ENCODE peak calls at places on chromosomes 11 and 22, in six cellular contexts. M is neural progenitor cell, D is testis, X is upper lobe of left lung, Z is GM23338, L is body of pancreas. A is an unnamed sample.

GRCh38 chr11:32108576-32108975 is 17.7 kb downstream of the RCN1 start:
- DNase-seq in M (no peak), L (no peak), X (no peak), D (no peak), Z (no peak), A (no peak)

GRCh38 chr22:20805972-20806471 is 32.1 kb downstream of the SERPIND1 start:
- DNase-seq in L (no peak), D (no peak), Z (no peak), X (no peak), M (no peak), A (peak; percentile 13)

GRCh38 chr11:68542617-68543016 is 82.1 kb downstream of the PPP6R3 start:
- DNase-seq in D (no peak), L (no peak), M (no peak), Z (peak; percentile 27), X (no peak), A (peak; percentile 18)

GRCh38 chr11:6320411-6321207 is at the start of gene CAVIN3:
- DNase-seq in Z (peak; percentile 82), X (peak; percentile 92), L (peak; percentile 87), M (peak; percentile 73), D (peak; percentile 82), A (peak; percentile 71)

GRCh38 chr11:46249103-46249942 is 28.1 kb upstream of the CREB3L1 start:
- DNase-seq in D (peak; percentile 4), Z (no peak), X (no peak), M (no peak), L (no peak), A (no peak)

GRCh38 chr11:15493921-15494630 is 379.4 kb downstream of the INSC start:
- DNase-seq in Z (no peak), M (no peak), L (peak; percentile 20), X (no peak), D (no peak), A (no peak)

GRCh38 chr11:35407041-35407440 is 12.3 kb downstream of the SLC1A2 start:
- DNase-seq in D (no peak), L (no peak), M (no peak), X (no peak), Z (no peak), A (no peak)

GRCh38 chr11:56764976-56765375 is 16.5 kb upstream of the OR9G4 start:
- DNase-seq in D (no peak), X (no peak), M (no peak), L (no peak), Z (no peak), A (no peak)

GRCh38 chr22:37356922-37357321 is 70.4 kb downstream of the ELFN2 start:
- DNase-seq in X (no peak), Z (no peak), M (no peak), L (no peak), D (no peak), A (no peak)

GRCh38 chr11:117829369-117829725 is 4.8 kb upstream of the FXYD2 start:
- DNase-seq in X (peak; percentile 40), M (no peak), Z (no peak), D (peak; percentile 19), L (peak; percentile 27), A (no peak)

DNA sequence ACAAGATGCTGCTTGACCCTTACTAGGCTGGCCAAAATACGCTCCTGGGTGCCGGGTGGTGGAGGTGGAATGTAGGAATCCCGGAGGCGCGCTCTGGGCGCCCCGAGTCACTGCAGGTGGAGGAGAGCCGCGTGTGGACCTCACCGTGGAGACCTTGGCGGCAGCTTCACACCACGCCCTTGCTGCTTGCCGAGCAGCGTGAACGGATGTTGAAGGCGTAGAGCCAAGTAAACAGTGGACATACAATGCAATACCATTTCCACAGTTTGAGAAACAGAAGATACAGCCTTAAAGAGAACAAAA is 1.3 kb downstream of the NCR3LG1 start:
- DNase-seq in L (peak; percentile 55), X (peak; percentile 81), Z (peak; percentile 43), M (peak; percentile 42), D (peak; percentile 60), A (no peak)
- H3K27ac ChIP-seq in L (no peak overlapping the region), X (no peak overlapping the region), Z (no peak overlapping the region), M (no peak overlapping the region), D (peak overlapping the region; percentile 46), A (peak overlapping the region; percentile 89)

GRCh38 chr11:18790820-18791174 is 801 bp downstream of the PTPN5 start:
- DNase-seq in M (no peak), D (no peak), X (no peak), L (no peak), Z (no peak), A (no peak)

GRCh38 chr11:18792066-18792591 is 531 bp upstream of the PTPN5 start:
- DNase-seq in L (no peak), X (peak; percentile 79), M (no peak), Z (peak; percentile 37), D (no peak), A (no peak)

GRCh38 chr11:18789942-18790341 is 1.7 kb downstream of the PTPN5 start:
- DNase-seq in L (no peak), X (no peak), Z (no peak), D (no peak), M (no peak), A (no peak)

GRCh38 chr11:18792827-18793226 is 1.2 kb upstream of the PTPN5 start:
- DNase-seq in X (no peak), M (no peak), Z (no peak), L (no peak), D (no peak), A (no peak)

DNA sequence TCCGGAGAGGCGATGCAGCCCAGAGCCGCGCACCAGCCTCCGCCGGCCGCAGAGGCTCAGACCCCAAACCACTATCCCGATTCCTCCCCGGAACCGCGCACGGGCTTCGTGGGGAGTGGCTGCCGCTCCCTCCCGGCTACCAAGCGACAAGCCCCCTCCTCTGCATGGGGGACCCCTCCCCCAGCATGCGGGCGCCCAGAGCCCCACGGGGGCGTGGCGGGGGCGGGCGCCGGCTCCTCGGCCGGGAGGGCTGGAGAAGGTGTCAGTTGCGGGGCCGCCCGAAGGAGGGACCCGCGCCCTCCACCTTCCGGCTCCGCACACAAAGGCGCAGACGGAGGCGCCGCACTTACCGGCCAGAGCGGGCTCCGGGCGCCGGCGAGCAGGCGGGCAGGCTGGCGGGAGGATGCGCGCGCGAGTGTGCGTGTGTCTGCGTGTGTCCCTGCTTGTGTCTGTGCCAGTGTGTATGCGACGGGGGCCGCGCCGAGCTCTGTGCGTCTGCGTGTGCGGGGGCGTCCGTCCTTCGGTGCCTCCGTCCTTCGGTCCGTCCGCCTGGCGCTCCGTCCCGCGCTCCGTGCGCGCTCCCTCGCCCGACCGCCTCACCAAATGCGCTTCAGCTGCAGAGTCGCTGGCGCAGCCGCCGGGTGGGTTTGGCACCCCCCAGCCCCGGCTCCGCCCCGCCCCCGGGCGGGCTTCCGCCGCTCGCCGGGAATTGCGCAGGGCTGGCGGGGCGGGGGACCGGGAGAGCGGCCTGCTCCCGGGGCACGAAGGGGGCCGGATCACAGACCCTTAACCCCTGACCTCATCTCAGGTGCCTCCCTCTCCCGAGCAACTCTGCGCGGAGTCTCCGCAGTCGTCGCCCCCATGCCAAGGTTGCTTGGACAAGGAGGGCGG is at the start of gene PTPN5:
- DNase-seq in Z (peak; percentile 75), L (no peak), X (peak; percentile 81), D (peak; percentile 42), M (peak; percentile 83), A (no peak)
- TF ChIP-seq CTCF in Z (no peak), L (no peak), X (no peak), D (no peak), M (no peak), A (no peak)

GRCh38 chr11:100865443-100865842 is 178.4 kb downstream of the ARHGAP42 start:
- DNase-seq in M (no peak), Z (no peak), D (no peak), L (no peak), X (no peak), A (no peak)

GRCh38 chr11:100866453-100866852 is 179.4 kb downstream of the ARHGAP42 start:
- DNase-seq in M (no peak), Z (no peak), L (no peak), D (no peak), X (no peak), A (no peak)

GRCh38 chr11:100861221-100861620 is 174.1 kb downstream of the ARHGAP42 start:
- DNase-seq in Z (no peak), D (no peak), L (no peak), X (no peak), M (no peak), A (no peak)

GRCh38 chr11:100860318-100860896 is 173.3 kb downstream of the ARHGAP42 start:
- DNase-seq in Z (peak; percentile 34), M (no peak), L (no peak), D (no peak), X (no peak), A (no peak)

DNA sequence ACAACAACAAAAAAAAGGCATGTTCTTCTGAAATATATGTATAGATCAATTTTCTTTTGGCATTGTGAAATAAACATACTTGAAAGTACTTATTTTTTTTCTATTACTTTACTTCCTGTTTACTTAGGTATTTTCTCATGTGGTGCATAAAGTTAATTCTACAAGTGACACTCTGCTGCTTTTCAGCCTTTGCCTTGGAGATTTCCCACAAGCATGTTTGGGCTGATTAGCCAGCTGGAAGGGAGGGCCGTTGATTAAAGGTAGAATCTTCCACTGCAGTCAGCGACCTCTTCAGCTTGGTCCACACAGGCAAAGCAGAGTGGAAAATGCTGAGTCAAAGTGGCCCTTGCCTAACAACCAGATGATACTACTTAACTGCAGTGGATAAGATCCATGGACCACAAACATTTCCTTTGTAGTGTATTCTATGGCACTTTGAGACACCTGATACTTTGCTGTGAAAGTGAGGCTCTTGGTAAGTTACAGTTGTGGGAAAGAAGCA is 176.0 kb downstream of the ARHGAP42 start:
- DNase-seq in L (peak; percentile 14), X (no peak), Z (peak; percentile 21), D (peak; percentile 15), M (peak; percentile 46), A (no peak)
- H3K27ac ChIP-seq in L (no peak overlapping the region), X (no peak overlapping the region), Z (no peak overlapping the region), D (no peak overlapping the region), M (peak overlapping the region; percentile 72), A (no peak overlapping the region)

GRCh38 chr22:50620861-50621490 is 7.0 kb downstream of the ARSA start:
- DNase-seq in L (no peak), D (no peak), Z (no peak), M (no peak), X (peak; percentile 39), A (no peak)
- TF ChIP-seq CTCF in L (no peak), D (no peak), Z (no peak), M (no peak), X (no peak), A (no peak)

DNA sequence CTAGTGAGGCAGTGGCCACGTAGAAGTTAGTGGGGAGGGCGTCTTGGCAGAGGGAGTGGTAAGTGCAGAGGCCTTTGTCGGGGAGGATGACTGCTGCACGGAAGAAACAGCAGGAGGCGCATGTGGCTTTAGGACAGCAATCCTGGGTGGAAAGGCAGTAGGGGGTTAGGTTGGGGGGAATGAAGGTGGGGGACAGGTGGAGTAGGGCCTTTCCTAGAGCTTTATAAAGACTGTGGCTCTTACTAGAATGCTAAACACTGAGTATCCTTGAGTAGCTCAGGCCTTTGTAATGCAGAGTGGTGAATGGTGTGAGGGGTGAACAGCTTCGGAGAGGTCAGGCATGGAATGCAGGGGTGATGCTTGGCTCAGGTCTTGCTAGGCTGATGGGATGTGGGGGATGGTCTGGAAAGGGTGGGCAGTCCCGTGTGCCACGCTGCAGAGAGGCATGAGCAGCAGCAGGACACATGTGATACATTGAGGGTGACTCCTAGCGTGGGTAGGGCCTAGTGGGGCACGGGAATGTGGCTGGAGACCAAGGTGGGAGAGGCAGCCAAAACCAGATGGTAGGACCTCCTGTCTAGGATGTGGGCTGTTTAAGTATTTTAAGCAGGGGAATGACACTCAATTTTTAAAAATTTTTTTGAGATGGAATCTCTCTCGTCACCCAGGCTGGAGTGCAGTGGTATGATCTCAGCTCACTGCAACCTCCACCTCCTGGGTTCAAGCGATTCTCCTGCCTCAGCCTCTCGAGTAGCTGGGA is 19.2 kb downstream of the AP2A2 start:
- DNase-seq in M (peak; percentile 83), L (no peak), Z (peak; percentile 97), X (no peak), D (no peak), A (no peak)
- H3K27ac ChIP-seq in M (peak overlapping the region; percentile 89), L (no peak overlapping the region), Z (peak overlapping the region; percentile 95), X (no peak overlapping the region), D (no peak overlapping the region), A (peak overlapping the region; percentile 6)

A was measured in RWPE1.